ENCODE peak calls at places on chromosomes 2 and 18, in six cellular contexts. M is stomach, G is tibial nerve, X is IMR-90, Y is cardiac muscle cell, V is fibroblast of lung. D is an unnamed sample.

GRCh38 chr2:70553334-70553583 is 367 bp downstream of the TGFA start:
- DNase-seq in M (peak; percentile 62), G (peak; percentile 11), X (no peak), Y (no peak), V (no peak), D (no peak)

GRCh38 chr18:6484659-6485058 is 69.9 kb upstream of the L3MBTL4 start:
- DNase-seq in M (no peak), G (no peak), X (no peak), Y (no peak), V (no peak), D (no peak)

GRCh38 chr2:31199206-31199605 is 18.1 kb downstream of the CAPN14 start:
- DNase-seq in M (no peak), G (no peak), X (no peak), Y (no peak), V (no peak), D (no peak)

GRCh38 chr2:160635488-160635887 is 141.9 kb upstream of the RBMS1 start:
- DNase-seq in M (no peak), G (no peak), X (peak; percentile 65), Y (peak; percentile 51), V (peak; percentile 35), D (peak; percentile 19)

GRCh38 chr18:54193786-54194185 is 30.7 kb downstream of the MBD2 start:
- DNase-seq in M (no peak), G (no peak), X (no peak), Y (no peak), V (no peak), D (no peak)

GRCh38 chr2:216539791-216540241 is 41.2 kb downstream of the RPL37A start:
- DNase-seq in M (peak; percentile 90), G (no peak), X (peak; percentile 49), Y (no peak), V (no peak), D (peak; percentile 73)

GRCh38 chr2:216934151-216934550 is 74.3 kb upstream of the TNP1 start:
- DNase-seq in M (no peak), G (no peak), X (no peak), Y (no peak), V (no peak), D (no peak)

GRCh38 chr2:216490061-216490460 is 8.6 kb upstream of the RPL37A start:
- DNase-seq in M (no peak), G (no peak), X (peak; percentile 80), Y (peak; percentile 61), V (peak; percentile 59), D (peak; percentile 41)

GRCh38 chr2:38400513-38400912 is 23.4 kb upstream of the ATL2 start:
- DNase-seq in M (no peak), G (no peak), X (no peak), Y (no peak), V (no peak), D (no peak)

GRCh38 chr18:26655010-26655613 is 106.8 kb upstream of the KCTD1 start:
- DNase-seq in M (no peak), G (no peak), X (no peak), Y (peak; percentile 20), V (peak; percentile 19), D (no peak)

GRCh38 chr18:21109936-21110666 is 1.5 kb downstream of the ROCK1 start:
- DNase-seq in M (no peak), G (no peak), X (peak; percentile 30), Y (no peak), V (no peak), D (no peak)

GRCh38 chr18:31700990-31701389 is 16.6 kb upstream of the B4GALT6 start:
- DNase-seq in M (no peak), G (no peak), X (no peak), Y (no peak), V (no peak), D (no peak)

GRCh38 chr2:202009019-202009481 is 24.6 kb upstream of the FZD7 start:
- DNase-seq in M (no peak), G (no peak), X (no peak), Y (peak; percentile 41), V (no peak), D (no peak)

GRCh38 chr2:56055405-56055804 is 128.4 kb upstream of the CCDC85A start:
- DNase-seq in M (no peak), G (no peak), X (no peak), Y (no peak), V (no peak), D (no peak)

GRCh38 chr18:59357928-59358327 is 1.1 kb downstream of the LMAN1 start:
- DNase-seq in M (no peak), G (no peak), X (peak; percentile 92), Y (peak; percentile 62), V (peak; percentile 65), D (peak; percentile 22)

GRCh38 chr2:17166506-17166905 is 351.7 kb downstream of the RAD51AP2 start:
- DNase-seq in M (no peak), G (no peak), X (peak; percentile 4), Y (no peak), V (peak; percentile 17), D (no peak)

GRCh38 chr2:39772086-39772811 is 6.8 kb downstream of the THUMPD2 start:
- DNase-seq in M (no peak), G (no peak), X (peak; percentile 79), Y (peak; percentile 33), V (peak; percentile 26), D (no peak)

GRCh38 chr2:181781082-181781786 is 100.9 kb upstream of the NEUROD1 start:
- DNase-seq in M (no peak), G (no peak), X (no peak), Y (no peak), V (no peak), D (no peak)

GRCh38 chr18:80179857-80180558 is 67.3 kb downstream of the PARD6G start:
- DNase-seq in M (no peak), G (no peak), X (no peak), Y (no peak), V (no peak), D (no peak)
- TF ChIP-seq CTCF in M (no peak), G (no peak), X (no peak), Y (no peak), V (no peak), D (no peak)

GRCh38 chr2:98936133-98936916 is at the start of gene CRACDL:
- DNase-seq in M (no peak), G (no peak), X (no peak), Y (peak; percentile 27), V (no peak), D (no peak)

GRCh38 chr2:98935111-98935770 is 784 bp downstream of the CRACDL start:
- DNase-seq in M (no peak), G (no peak), X (no peak), Y (no peak), V (no peak), D (no peak)

GRCh38 chr2:98937906-98938305 is 1.9 kb upstream of the CRACDL start:
- DNase-seq in M (no peak), G (no peak), X (no peak), Y (no peak), V (no peak), D (no peak)

GRCh38 chr2:98936917-98937351 is 909 bp upstream of the CRACDL start:
- DNase-seq in M (no peak), G (no peak), X (no peak), Y (no peak), V (no peak), D (no peak)

GRCh38 chr2:98935777-98936132 is 270 bp downstream of the CRACDL start:
- DNase-seq in M (no peak), G (no peak), X (no peak), Y (no peak), V (no peak), D (no peak)
- H3K4me3 ChIP-seq in M (peak overlapping the region; percentile 62), G (peak overlapping the region; percentile 59), X (no peak overlapping the region), Y (peak overlapping the region; percentile 39), V (peak overlapping the region; percentile 27), D (no peak overlapping the region)

GRCh38 chr2:48514591-48514990 is 15.4 kb upstream of the STON1 start:
- DNase-seq in M (no peak), G (no peak), X (peak; percentile 7), Y (peak; percentile 46), V (no peak), D (no peak)

GRCh38 chr2:48510329-48510728 is 19.6 kb upstream of the STON1 start:
- DNase-seq in M (no peak), G (no peak), X (peak; percentile 48), Y (peak; percentile 58), V (no peak), D (peak; percentile 45)

GRCh38 chr2:48515588-48515987 is 14.4 kb upstream of the STON1 start:
- DNase-seq in M (no peak), G (no peak), X (no peak), Y (no peak), V (no peak), D (no peak)

GRCh38 chr2:48512071-48512470 is 17.9 kb upstream of the STON1 start:
- DNase-seq in M (no peak), G (no peak), X (no peak), Y (no peak), V (no peak), D (no peak)

DNA sequence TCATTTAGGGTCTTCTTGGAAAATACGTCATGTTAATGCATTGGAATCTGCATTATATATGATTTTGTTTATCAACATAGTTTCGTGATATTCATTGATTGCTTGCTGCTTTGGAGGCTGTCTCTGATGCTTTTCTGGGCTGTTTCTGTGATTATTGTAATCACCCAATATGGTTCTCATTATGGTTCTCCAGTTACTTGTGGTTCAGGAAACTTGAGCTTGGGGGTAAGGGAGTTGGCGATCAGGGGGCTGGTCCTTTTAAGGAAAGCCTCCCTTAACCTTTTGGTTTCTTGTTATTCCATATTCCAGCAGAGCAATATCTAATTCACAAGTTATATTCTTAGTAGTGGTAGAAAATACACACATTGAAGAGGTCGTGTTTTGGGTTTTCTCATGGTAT is 17.4 kb upstream of the STON1 start:
- DNase-seq in M (no peak), G (no peak), X (no peak), Y (no peak), V (no peak), D (no peak)
- H3K36me3 ChIP-seq in M (peaks cover 32% of the 10 kb centered on the region), G (no peaks in the 10 kb centered on the region), X (peaks cover 11% of the 10 kb centered on the region), Y (peaks cover 14% of the 10 kb centered on the region), V (peaks cover 1% of the 10 kb centered on the region), D (peaks cover 4% of the 10 kb centered on the region)

GRCh38 chr2:196404276-196404675 is 232.9 kb upstream of the STK17B start:
- DNase-seq in M (no peak), G (no peak), X (no peak), Y (no peak), V (no peak), D (no peak)

GRCh38 chr2:196403471-196403870 is 232.1 kb upstream of the STK17B start:
- DNase-seq in M (no peak), G (no peak), X (peak; percentile 85), Y (peak; percentile 30), V (peak; percentile 70), D (peak; percentile 49)

DNA sequence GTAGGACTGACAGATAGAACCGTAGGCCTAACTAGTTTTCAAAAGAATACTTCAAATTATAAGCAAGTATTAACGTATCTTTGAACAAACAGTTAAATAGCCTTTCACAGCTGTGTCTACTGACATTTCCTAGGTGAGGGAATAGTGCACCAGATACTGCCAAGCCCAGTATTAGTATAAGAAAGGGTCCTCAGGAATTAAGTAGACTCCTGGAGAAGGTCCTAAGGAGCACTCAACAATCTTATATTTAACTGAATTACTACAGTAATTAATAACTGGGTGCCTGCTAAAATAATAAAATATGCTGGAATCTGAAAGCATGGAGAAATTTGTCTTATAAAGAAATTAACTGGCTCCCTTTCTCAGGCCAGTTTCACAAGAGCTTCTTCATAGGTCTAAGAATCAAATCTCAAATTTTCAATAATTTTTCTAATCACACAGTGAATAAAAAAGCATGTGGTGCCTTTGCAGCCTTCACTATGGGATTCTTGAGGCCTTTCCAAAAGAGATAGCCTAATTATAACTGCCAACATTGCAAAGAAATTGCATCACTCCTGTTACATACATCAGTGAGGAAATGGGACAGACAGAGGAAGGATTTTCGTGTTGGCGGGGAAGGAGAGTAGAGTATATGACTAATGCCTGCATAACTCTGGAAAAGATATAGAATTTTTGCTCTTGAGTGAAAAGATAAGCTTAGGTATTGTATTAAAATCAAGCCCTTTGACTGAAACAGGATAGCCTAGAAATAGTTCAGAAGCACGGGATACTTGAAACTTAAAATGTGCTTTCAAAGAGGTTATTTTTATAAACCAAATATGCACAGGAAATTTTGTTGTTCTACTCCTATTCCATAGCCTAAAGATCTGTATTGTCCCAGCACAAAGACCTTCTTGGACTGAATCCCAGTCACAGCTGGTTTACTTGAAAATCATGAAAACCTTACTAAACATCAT is 228.6 kb upstream of the STK17B start:
- DNase-seq in M (no peak), G (no peak), X (peak; percentile 94), Y (peak; percentile 98), V (peak; percentile 95), D (peak; percentile 63)
- TF ChIP-seq CTCF in M (no peak), G (no peak), X (no peak), Y (no peak), V (no peak), D (no peak)